ENCODE peak calls at places on chromosomes 3 and 15, in ten cellular contexts. One of them, this sample, is unnamed.
A peak's percentile ranks its signal among the peaks of the same experiment; 100 is the strongest.

GRCh38 chr3:38545983-38546382 is 49.8 kb downstream of the EXOG start:
- DNase-seq in AG10803: no peak
- DNase-seq in brain microvascular endothelial cell: no peak
- DNase-seq in neural progenitor cell: no peak
- DNase-seq in uterus: no peak
- DNase-seq in A549: no peak
- DNase-seq in colonic mucosa: no peak
- DNase-seq in coronary artery: no peak
- DNase-seq in IMR-90: no peak
- DNase-seq in stomach: no peak
- DNase-seq in this sample: no peak

GRCh38 chr3:100993309-100993708 is at the start of gene ABI3BP:
- DNase-seq in AG10803: peak; percentile 87
- DNase-seq in brain microvascular endothelial cell: peak; percentile 81
- DNase-seq in neural progenitor cell: peak; percentile 20
- DNase-seq in uterus: peak; percentile 86
- DNase-seq in A549: peak; percentile 61
- DNase-seq in colonic mucosa: peak; percentile 67
- DNase-seq in coronary artery: peak; percentile 86
- DNase-seq in IMR-90: peak; percentile 89
- DNase-seq in stomach: peak; percentile 49
- DNase-seq in this sample: peak; percentile 55

GRCh38 chr15:42914728-42915497 is 5.7 kb downstream of the TTBK2 start:
- DNase-seq in AG10803: no peak
- DNase-seq in brain microvascular endothelial cell: no peak
- DNase-seq in neural progenitor cell: no peak
- DNase-seq in uterus: no peak
- DNase-seq in A549: no peak
- DNase-seq in colonic mucosa: no peak
- DNase-seq in coronary artery: no peak
- DNase-seq in IMR-90: peak; percentile 41
- DNase-seq in stomach: no peak
- DNase-seq in this sample: no peak

GRCh38 chr3:146326875-146327543 is 76.1 kb upstream of the PLSCR4 start:
- DNase-seq in AG10803: peak; percentile 76
- DNase-seq in brain microvascular endothelial cell: peak; percentile 60
- DNase-seq in neural progenitor cell: peak; percentile 34
- DNase-seq in uterus: peak; percentile 70
- DNase-seq in A549: peak; percentile 66
- DNase-seq in colonic mucosa: peak; percentile 45
- DNase-seq in coronary artery: no peak
- DNase-seq in IMR-90: peak; percentile 82
- DNase-seq in stomach: peak; percentile 47
- DNase-seq in this sample: peak; percentile 70

GRCh38 chr3:197367081-197367780 is 68.8 kb upstream of the DLG1 start:
- DNase-seq in AG10803: peak; percentile 75
- DNase-seq in brain microvascular endothelial cell: peak; percentile 47
- DNase-seq in neural progenitor cell: peak; percentile 49
- DNase-seq in uterus: no peak
- DNase-seq in A549: peak; percentile 10
- DNase-seq in colonic mucosa: no peak
- DNase-seq in coronary artery: peak; percentile 62
- DNase-seq in IMR-90: peak; percentile 82
- DNase-seq in stomach: peak; percentile 74
- DNase-seq in this sample: peak; percentile 83

GRCh38 chr3:197807969-197808587 is 17.0 kb downstream of the LRCH3 start:
- DNase-seq in AG10803: peak; percentile 63
- DNase-seq in brain microvascular endothelial cell: no peak
- DNase-seq in neural progenitor cell: no peak
- DNase-seq in uterus: no peak
- DNase-seq in A549: no peak
- DNase-seq in colonic mucosa: no peak
- DNase-seq in coronary artery: no peak
- DNase-seq in IMR-90: peak; percentile 41
- DNase-seq in stomach: no peak
- DNase-seq in this sample: no peak

GRCh38 chr15:59170295-59170881 is 36.3 kb upstream of the LDHAL6B start:
- DNase-seq in AG10803: peak; percentile 99
- DNase-seq in brain microvascular endothelial cell: peak; percentile 9
- DNase-seq in neural progenitor cell: peak; percentile 27
- DNase-seq in uterus: peak; percentile 41
- DNase-seq in A549: peak; percentile 32
- DNase-seq in colonic mucosa: peak; percentile 31
- DNase-seq in coronary artery: peak; percentile 78
- DNase-seq in IMR-90: no peak
- DNase-seq in stomach: peak; percentile 91
- DNase-seq in this sample: peak; percentile 39

GRCh38 chr3:101809178-101810022 is 30.4 kb downstream of the NXPE3 start:
- DNase-seq in AG10803: peak; percentile 38
- DNase-seq in brain microvascular endothelial cell: peak; percentile 29
- DNase-seq in neural progenitor cell: peak; percentile 65
- DNase-seq in uterus: no peak
- DNase-seq in A549: peak; percentile 57
- DNase-seq in colonic mucosa: peak; percentile 38
- DNase-seq in coronary artery: no peak
- DNase-seq in IMR-90: peak; percentile 56
- DNase-seq in stomach: no peak
- DNase-seq in this sample: peak; percentile 18

GRCh38 chr15:98720036-98720435 is 71.7 kb downstream of the IGF1R start:
- DNase-seq in AG10803: no peak
- DNase-seq in brain microvascular endothelial cell: no peak
- DNase-seq in neural progenitor cell: no peak
- DNase-seq in uterus: peak; percentile 1
- DNase-seq in A549: no peak
- DNase-seq in colonic mucosa: no peak
- DNase-seq in coronary artery: no peak
- DNase-seq in IMR-90: no peak
- DNase-seq in stomach: no peak
- DNase-seq in this sample: no peak

GRCh38 chr15:98719169-98719515 is 70.8 kb downstream of the IGF1R start:
- DNase-seq in AG10803: peak; percentile 40
- DNase-seq in brain microvascular endothelial cell: peak; percentile 9
- DNase-seq in neural progenitor cell: no peak
- DNase-seq in uterus: no peak
- DNase-seq in A549: no peak
- DNase-seq in colonic mucosa: no peak
- DNase-seq in coronary artery: no peak
- DNase-seq in IMR-90: no peak
- DNase-seq in stomach: no peak
- DNase-seq in this sample: no peak

GRCh38 chr15:98722209-98722608 is 73.9 kb downstream of the IGF1R start:
- DNase-seq in AG10803: no peak
- DNase-seq in brain microvascular endothelial cell: no peak
- DNase-seq in neural progenitor cell: no peak
- DNase-seq in uterus: no peak
- DNase-seq in A549: no peak
- DNase-seq in colonic mucosa: no peak
- DNase-seq in coronary artery: no peak
- DNase-seq in IMR-90: no peak
- DNase-seq in stomach: no peak
- DNase-seq in this sample: no peak

GRCh38 chr15:98721166-98721565 is 72.8 kb downstream of the IGF1R start:
- DNase-seq in AG10803: no peak
- DNase-seq in brain microvascular endothelial cell: no peak
- DNase-seq in neural progenitor cell: no peak
- DNase-seq in uterus: no peak
- DNase-seq in A549: no peak
- DNase-seq in colonic mucosa: no peak
- DNase-seq in coronary artery: no peak
- DNase-seq in IMR-90: peak; percentile 46
- DNase-seq in stomach: no peak
- DNase-seq in this sample: no peak

GRCh38 chr15:98720577-98720976 is 72.2 kb downstream of the IGF1R start:
- DNase-seq in AG10803: peak; percentile 20
- DNase-seq in brain microvascular endothelial cell: no peak
- DNase-seq in neural progenitor cell: no peak
- DNase-seq in uterus: no peak
- DNase-seq in A549: no peak
- DNase-seq in colonic mucosa: no peak
- DNase-seq in coronary artery: no peak
- DNase-seq in IMR-90: no peak
- DNase-seq in stomach: no peak
- DNase-seq in this sample: no peak
- H3K4me3 ChIP-seq in AG10803: no peak overlapping the region
- H3K4me3 ChIP-seq in brain microvascular endothelial cell: no peak overlapping the region
- H3K4me3 ChIP-seq in neural progenitor cell: no peak overlapping the region
- H3K4me3 ChIP-seq in uterus: no peak overlapping the region
- H3K4me3 ChIP-seq in A549: no peak overlapping the region
- H3K4me3 ChIP-seq in colonic mucosa: no peak overlapping the region
- H3K4me3 ChIP-seq in coronary artery: no peak overlapping the region
- H3K4me3 ChIP-seq in IMR-90: no peak overlapping the region
- H3K4me3 ChIP-seq in stomach: no peak overlapping the region
- H3K4me3 ChIP-seq in this sample: no peak overlapping the region

GRCh38 chr3:13047296-13048165 is 25.7 kb downstream of the IQSEC1 start:
- DNase-seq in AG10803: no peak
- DNase-seq in brain microvascular endothelial cell: no peak
- DNase-seq in neural progenitor cell: no peak
- DNase-seq in uterus: no peak
- DNase-seq in A549: no peak
- DNase-seq in colonic mucosa: no peak
- DNase-seq in coronary artery: no peak
- DNase-seq in IMR-90: no peak
- DNase-seq in stomach: no peak
- DNase-seq in this sample: no peak
- TF ChIP-seq CTCF in AG10803: no peak
- TF ChIP-seq CTCF in brain microvascular endothelial cell: peak; percentile 44
- TF ChIP-seq CTCF in neural progenitor cell: no peak
- TF ChIP-seq CTCF in uterus: peak; percentile 9
- TF ChIP-seq CTCF in A549: no peak
- TF ChIP-seq CTCF in colonic mucosa: no peak
- TF ChIP-seq CTCF in coronary artery: no peak
- TF ChIP-seq CTCF in IMR-90: no peak
- TF ChIP-seq CTCF in stomach: no peak
- TF ChIP-seq CTCF in this sample: peak; percentile 33

DNA sequence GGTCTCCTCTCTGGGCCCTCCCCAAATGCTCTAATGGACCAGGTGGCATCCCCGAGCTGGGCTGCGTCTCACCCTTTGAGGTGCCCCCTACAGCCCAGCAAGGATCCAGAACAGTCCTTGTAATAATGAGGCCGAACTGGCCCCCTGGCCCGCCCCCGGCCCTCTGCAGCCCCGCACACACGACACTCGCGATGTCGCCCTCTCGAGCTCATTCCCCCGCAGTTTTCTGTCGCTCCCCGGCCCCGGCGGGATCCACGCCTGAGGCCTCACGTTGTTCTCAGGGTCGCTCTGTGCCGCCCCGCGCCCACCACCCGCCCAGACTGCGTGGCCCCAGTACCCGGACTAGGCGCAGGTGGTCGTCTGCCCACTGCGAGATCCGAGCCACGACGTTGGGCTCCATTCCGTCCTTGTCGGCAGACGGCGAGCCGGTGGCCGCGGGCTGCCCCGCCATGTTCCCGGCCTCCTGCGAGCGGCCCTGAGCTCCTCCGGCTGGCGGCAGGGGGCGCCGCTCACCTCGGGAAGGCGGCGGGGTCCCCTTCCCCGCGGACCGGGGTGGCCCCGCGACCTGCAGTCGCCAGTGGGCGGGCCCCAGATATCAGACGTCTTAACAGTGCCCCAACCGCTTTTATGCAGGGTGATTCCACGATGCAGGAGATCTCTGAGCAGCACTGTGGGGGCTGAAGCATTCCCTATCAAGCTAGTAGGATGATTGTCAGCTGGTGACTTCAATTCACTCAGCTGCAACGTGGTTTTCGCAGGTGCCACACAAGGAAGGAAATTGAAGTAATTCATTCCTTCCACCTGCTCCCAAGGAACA is at the start of gene C3orf33:
- DNase-seq in AG10803: peak; percentile 48
- DNase-seq in brain microvascular endothelial cell: peak; percentile 17
- DNase-seq in neural progenitor cell: peak; percentile 86
- DNase-seq in uterus: peak; percentile 38
- DNase-seq in A549: peak; percentile 72
- DNase-seq in colonic mucosa: peak; percentile 75
- DNase-seq in coronary artery: peak; percentile 80
- DNase-seq in IMR-90: peak; percentile 37
- DNase-seq in stomach: peak; percentile 79
- DNase-seq in this sample: peak; percentile 3
- H3K4me3 ChIP-seq in AG10803: peak within 1 kb of the TSS; percentile 76
- H3K4me3 ChIP-seq in brain microvascular endothelial cell: peak within 1 kb of the TSS; percentile 77
- H3K4me3 ChIP-seq in neural progenitor cell: peak within 1 kb of the TSS; percentile 79
- H3K4me3 ChIP-seq in uterus: peak within 1 kb of the TSS; percentile 70
- H3K4me3 ChIP-seq in A549: peak within 1 kb of the TSS; percentile 80
- H3K4me3 ChIP-seq in colonic mucosa: peak within 1 kb of the TSS; percentile 82
- H3K4me3 ChIP-seq in coronary artery: peak within 1 kb of the TSS; percentile 89
- H3K4me3 ChIP-seq in IMR-90: peak within 1 kb of the TSS; percentile 69
- H3K4me3 ChIP-seq in stomach: peak within 1 kb of the TSS; percentile 84
- H3K4me3 ChIP-seq in this sample: peak within 1 kb of the TSS; percentile 71

GRCh38 chr15:97998307-97999071 is 38.0 kb downstream of the ARRDC4 start:
- DNase-seq in AG10803: peak; percentile 35
- DNase-seq in brain microvascular endothelial cell: no peak
- DNase-seq in neural progenitor cell: no peak
- DNase-seq in uterus: no peak
- DNase-seq in A549: no peak
- DNase-seq in colonic mucosa: no peak
- DNase-seq in coronary artery: no peak
- DNase-seq in IMR-90: no peak
- DNase-seq in stomach: no peak
- DNase-seq in this sample: no peak

GRCh38 chr15:97992831-97993230 is 32.3 kb downstream of the ARRDC4 start:
- DNase-seq in AG10803: no peak
- DNase-seq in brain microvascular endothelial cell: no peak
- DNase-seq in neural progenitor cell: no peak
- DNase-seq in uterus: no peak
- DNase-seq in A549: no peak
- DNase-seq in colonic mucosa: no peak
- DNase-seq in coronary artery: no peak
- DNase-seq in IMR-90: no peak
- DNase-seq in stomach: no peak
- DNase-seq in this sample: no peak

GRCh38 chr15:97995192-97995591 is 34.7 kb downstream of the ARRDC4 start:
- DNase-seq in AG10803: no peak
- DNase-seq in brain microvascular endothelial cell: no peak
- DNase-seq in neural progenitor cell: no peak
- DNase-seq in uterus: no peak
- DNase-seq in A549: no peak
- DNase-seq in colonic mucosa: peak; percentile 63
- DNase-seq in coronary artery: no peak
- DNase-seq in IMR-90: no peak
- DNase-seq in stomach: no peak
- DNase-seq in this sample: no peak

GRCh38 chr15:97993310-97993738 is 32.8 kb downstream of the ARRDC4 start:
- DNase-seq in AG10803: peak; percentile 35
- DNase-seq in brain microvascular endothelial cell: no peak
- DNase-seq in neural progenitor cell: no peak
- DNase-seq in uterus: no peak
- DNase-seq in A549: no peak
- DNase-seq in colonic mucosa: no peak
- DNase-seq in coronary artery: no peak
- DNase-seq in IMR-90: no peak
- DNase-seq in stomach: no peak
- DNase-seq in this sample: no peak

DNA sequence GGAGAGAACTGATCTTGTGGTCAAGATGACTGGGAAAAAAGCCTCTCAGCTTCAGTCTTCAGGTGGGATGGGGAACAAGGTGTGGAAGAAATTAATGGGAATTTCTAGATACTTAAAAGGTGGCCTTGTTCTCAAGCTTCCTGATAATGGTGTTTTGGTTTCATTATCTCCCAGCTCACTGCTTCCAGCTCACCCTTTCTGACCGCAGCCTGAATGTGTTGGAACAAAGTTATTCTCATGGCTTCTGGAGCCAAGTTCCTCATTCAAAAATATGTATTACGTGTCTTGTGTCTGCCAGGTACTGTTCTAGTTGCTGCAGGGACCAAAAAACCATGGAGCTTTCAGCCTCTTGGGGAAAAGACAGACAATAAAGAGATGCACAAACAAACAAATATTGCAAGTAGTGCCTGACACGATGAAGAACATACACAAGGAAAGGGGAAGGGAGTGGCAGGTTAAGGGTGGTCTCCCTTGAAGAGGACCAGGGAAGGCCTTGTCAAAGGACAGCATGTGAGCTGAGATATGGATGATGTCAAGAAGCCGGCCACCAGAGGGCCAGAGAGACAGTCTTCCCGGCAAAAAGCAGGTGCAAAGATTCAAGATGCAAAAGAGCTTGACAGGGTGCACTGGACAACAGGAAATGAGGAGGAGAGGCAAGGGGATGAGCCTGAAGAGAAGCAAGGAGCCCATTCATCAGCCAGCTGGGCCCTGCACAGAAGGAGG is 35.5 kb downstream of the ARRDC4 start:
- DNase-seq in AG10803: peak; percentile 24
- DNase-seq in brain microvascular endothelial cell: no peak
- DNase-seq in neural progenitor cell: peak; percentile 38
- DNase-seq in uterus: peak; percentile 23
- DNase-seq in A549: peak; percentile 36
- DNase-seq in colonic mucosa: peak; percentile 46
- DNase-seq in coronary artery: no peak
- DNase-seq in IMR-90: no peak
- DNase-seq in stomach: peak; percentile 37
- DNase-seq in this sample: peak; percentile 29
- TF ChIP-seq CTCF in AG10803: peak; percentile 46
- TF ChIP-seq CTCF in brain microvascular endothelial cell: peak; percentile 26
- TF ChIP-seq CTCF in neural progenitor cell: peak; percentile 43
- TF ChIP-seq CTCF in uterus: no peak
- TF ChIP-seq CTCF in A549: no peak
- TF ChIP-seq CTCF in colonic mucosa: peak; percentile 31
- TF ChIP-seq CTCF in coronary artery: no peak
- TF ChIP-seq CTCF in IMR-90: no peak
- TF ChIP-seq CTCF in stomach: peak; percentile 37
- TF ChIP-seq CTCF in this sample: peak; percentile 33

This sample was measured in astrocyte of the cerebellum.